ENCODE peak calls at places on chromosomes 6 and 20, in seven cellular contexts. O is heart right ventricle, K is Caco-2, Z is right atrium auricular region, R is IMR-90, H is lung, A is mammary epithelial cell. U is an unnamed sample.

GRCh38 chr6:19697744-19698290 is 139.4 kb upstream of the ID4 start:
- DNase-seq in O (no peak), K (no peak), Z (no peak), R (peak), H (no peak), A (peak), U (no peak)

GRCh38 chr6:161301338-161301737 is 27.5 kb upstream of the AGPAT4 start:
- DNase-seq in O (no peak), K (no peak), Z (peak), R (peak), H (peak), A (peak), U (no peak)

GRCh38 chr20:58483051-58483450 is 32.1 kb downstream of the APCDD1L start:
- DNase-seq in O (no peak), K (peak), Z (no peak), R (no peak), H (no peak), A (no peak), U (no peak)

GRCh38 chr6:26553739-26554668 is 15.8 kb downstream of the HMGN4 start:
- DNase-seq in O (peak), K (peak), Z (peak), R (peak), H (peak), A (peak), U (peak)

GRCh38 chr6:41200901-41201783 is at the start of gene TREML2:
- DNase-seq in O (no peak), K (no peak), Z (peak), R (no peak), H (no peak), A (no peak), U (no peak)

GRCh38 chr20:45538209-45538798 is 978 bp downstream of the WFDC6 start:
- DNase-seq in O (no peak), K (no peak), Z (no peak), R (no peak), H (no peak), A (peak), U (no peak)

GRCh38 chr6:43673444-43674063 is 14.0 kb downstream of the MRPS18A start:
- DNase-seq in O (no peak), K (no peak), Z (no peak), R (peak), H (no peak), A (no peak), U (no peak)

GRCh38 chr20:6994452-6994851 is 227.0 kb downstream of the BMP2 start:
- DNase-seq in O (no peak), K (no peak), Z (no peak), R (no peak), H (no peak), A (peak), U (no peak)

GRCh38 chr6:167267896-167268528 is 23.1 kb upstream of the UNC93A start:
- DNase-seq in O (no peak), K (peak), Z (no peak), R (no peak), H (no peak), A (no peak), U (no peak)

GRCh38 chr6:132669690-132670291 is 10.8 kb upstream of the TAAR1 start:
- DNase-seq in O (no peak), K (no peak), Z (no peak), R (peak), H (no peak), A (peak), U (no peak)

GRCh38 chr6:56906752-56907151 is 48.2 kb upstream of the BEND6 start:
- DNase-seq in O (no peak), K (no peak), Z (no peak), R (peak), H (no peak), A (no peak), U (no peak)

DNA sequence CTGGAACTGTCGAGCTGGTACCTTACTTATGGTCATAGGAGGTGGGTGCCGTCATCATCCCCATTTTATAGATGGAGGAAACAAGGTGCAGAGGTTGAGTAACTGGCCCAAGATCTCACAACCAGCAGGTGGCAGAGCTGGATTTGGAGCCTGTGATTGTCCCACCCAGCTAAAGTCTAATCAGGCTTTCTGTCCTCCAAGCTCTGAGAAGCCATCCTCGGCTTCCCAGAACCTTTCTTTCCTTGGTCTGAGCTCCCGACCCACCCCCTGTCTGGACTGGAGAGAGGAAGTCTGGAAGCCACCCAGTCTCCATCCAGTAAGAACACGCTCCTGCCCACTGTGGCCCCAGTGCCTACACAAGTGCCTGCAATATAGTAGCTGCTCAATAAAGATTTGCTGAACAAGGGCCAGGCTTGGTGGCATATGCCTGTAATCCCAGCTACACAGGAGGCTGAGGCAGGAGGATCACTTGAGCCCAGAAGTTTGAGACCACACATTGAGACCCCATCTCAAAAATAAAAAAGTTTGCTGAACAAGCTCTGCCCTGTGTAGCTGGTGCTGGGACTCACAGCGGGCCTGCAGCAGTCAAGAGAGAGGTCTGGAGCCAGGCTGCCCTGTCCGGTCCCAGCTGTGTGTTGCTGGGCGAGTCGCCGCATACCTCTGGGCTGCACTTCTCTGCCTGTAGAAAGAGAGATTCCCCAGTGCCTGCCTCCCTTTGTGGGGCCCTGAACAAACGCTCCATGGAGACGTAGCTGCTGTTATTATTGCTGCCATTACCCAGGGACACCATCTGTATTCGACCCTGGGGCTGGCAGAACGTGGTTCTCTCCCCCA is 32.5 kb upstream of the DLGAP4 start:
- DNase-seq in O (no peak), K (peak), Z (no peak), R (peak), H (no peak), A (no peak), U (peak)
- TF ChIP-seq CTCF in O (peak), K (peak), Z (no peak), R (peak), H (no peak), A (peak), U (peak)

GRCh38 chr6:166167801-166168615 is at the start of gene TBXT:
- DNase-seq in O (no peak), K (no peak), Z (no peak), R (no peak), H (no peak), A (peak), U (no peak)

GRCh38 chr6:166165558-166166313 is 1.9 kb downstream of the TBXT start:
- DNase-seq in O (no peak), K (no peak), Z (no peak), R (no peak), H (no peak), A (no peak), U (no peak)

GRCh38 chr6:166166314-166167257 is 1.1 kb downstream of the TBXT start:
- DNase-seq in O (no peak), K (no peak), Z (no peak), R (no peak), H (no peak), A (no peak), U (no peak)

GRCh38 chr6:166168616-166169548 is 1.2 kb upstream of the TBXT start:
- DNase-seq in O (no peak), K (no peak), Z (no peak), R (no peak), H (no peak), A (no peak), U (no peak)

GRCh38 chr6:166167258-166167731 is 356 bp downstream of the TBXT start:
- DNase-seq in O (no peak), K (no peak), Z (no peak), R (no peak), H (no peak), A (no peak), U (no peak)
- H3K4me3 ChIP-seq in O (peak), K (no peak), Z (peak), R (no peak), H (no peak), A (no peak), U (no peak)

DNA sequence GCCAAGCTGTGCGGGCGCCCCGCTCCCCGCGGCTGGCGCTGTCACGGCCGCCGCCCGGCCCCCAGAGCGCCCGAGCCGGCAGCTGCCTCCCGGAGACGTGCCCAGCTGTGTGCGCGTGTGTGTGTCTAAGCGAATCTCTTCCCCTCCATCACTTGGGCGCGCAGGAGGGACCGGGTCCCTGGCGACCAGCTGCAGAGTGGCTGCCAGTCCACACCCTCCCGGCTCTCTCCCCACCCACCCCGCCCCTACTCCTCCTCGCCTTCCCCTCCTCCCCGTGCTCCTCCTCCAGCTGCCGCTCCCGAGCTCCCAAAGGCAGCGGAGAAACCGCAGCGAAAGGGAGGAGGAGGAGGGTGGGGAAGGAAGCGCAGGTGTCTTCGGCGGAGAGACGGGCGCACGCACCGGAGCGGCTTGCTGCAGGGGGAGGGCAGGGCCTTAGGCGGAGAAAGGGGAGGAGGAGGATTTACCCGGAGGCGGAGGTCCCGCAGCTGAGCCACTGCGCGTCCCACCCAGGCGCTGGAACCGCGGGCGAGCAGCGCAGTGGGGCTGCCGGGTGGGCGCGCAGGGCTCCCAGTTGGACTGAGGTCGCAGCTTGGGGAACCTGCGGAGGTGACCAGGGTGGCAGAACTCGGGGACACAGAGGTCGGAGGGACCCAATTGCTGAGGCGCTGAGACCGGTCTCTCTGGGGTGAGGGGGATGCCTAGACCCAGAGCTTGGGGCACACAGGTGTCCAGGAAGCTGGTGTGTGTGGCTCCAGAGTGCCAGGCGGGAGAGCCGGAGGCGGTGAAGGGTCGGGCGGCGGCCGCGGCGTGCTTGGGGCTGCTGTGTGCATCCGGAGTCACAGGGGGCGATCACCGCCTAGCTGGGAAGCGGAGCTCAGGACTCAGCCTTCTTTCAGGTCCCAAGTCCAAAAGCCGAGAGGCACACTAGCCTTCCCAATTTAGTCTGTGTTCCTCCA is at the start of gene HS3ST5:
- DNase-seq in O (peak), K (peak), Z (no peak), R (peak), H (no peak), A (peak), U (no peak)
- TF ChIP-seq CTCF in O (peak), K (peak), Z (no peak), R (peak), H (no peak), A (no peak), U (peak)

GRCh38 chr6:27753668-27754407 is 158.4 kb downstream of the OR2B2 start:
- DNase-seq in O (peak), K (peak), Z (no peak), R (peak), H (peak), A (peak), U (peak)
- H3K4me3 ChIP-seq in O (peak), K (peak), Z (peak), R (peak), H (peak), A (peak), U (peak)